ENCODE peak calls at places on chromosomes 7 and 10, in ten cellular contexts. One of them, this sample, is unnamed.

GRCh38 chr10:121781101-121781500 is 146.7 kb downstream of the ATE1 start:
- DNase-seq in activated CD8-positive, alpha-beta memory T cell treated with anti-CD3 and anti-CD28 coated beads for 4 hours: no peak
- DNase-seq in NCI-H1092: no peak
- DNase-seq in naive B cell: no peak
- DNase-seq in neuronal stem cell: no peak
- DNase-seq in stimulated activated CD8-positive, alpha-beta memory T cell treated with anti-CD3 and anti-CD28 coated beads, Interleukin-12 subunit alpha, Interleukin-12 subunit beta, amount 100 ng/mL, for 1 hour: no peak
- DNase-seq in RPMI7951: no peak
- DNase-seq in ELR: no peak
- DNase-seq in suprapubic skin: no peak
- DNase-seq in AG08395: no peak
- DNase-seq in this sample: no peak

GRCh38 chr10:115092555-115093285 is 445 bp upstream of the ATRNL1 start:
- DNase-seq in suprapubic skin: peak; percentile 59
- DNase-seq in AG08395: no peak
- DNase-seq in activated CD8-positive, alpha-beta memory T cell treated with anti-CD3 and anti-CD28 coated beads for 4 hours: no peak
- DNase-seq in ELR: peak; percentile 39
- DNase-seq in naive B cell: peak; percentile 35
- DNase-seq in neuronal stem cell: peak; percentile 63
- DNase-seq in RPMI7951: peak; percentile 15
- DNase-seq in NCI-H1092: peak; percentile 44
- DNase-seq in stimulated activated CD8-positive, alpha-beta memory T cell treated with anti-CD3 and anti-CD28 coated beads, Interleukin-12 subunit alpha, Interleukin-12 subunit beta, amount 100 ng/mL, for 1 hour: no peak
- DNase-seq in this sample: peak; percentile 31

GRCh38 chr7:143380264-143380645 is 890 bp upstream of the ZYX start:
- DNase-seq in neuronal stem cell: peak; percentile 89
- DNase-seq in AG08395: peak; percentile 86
- DNase-seq in RPMI7951: peak; percentile 80
- DNase-seq in ELR: peak; percentile 78
- DNase-seq in naive B cell: peak; percentile 78
- DNase-seq in stimulated activated CD8-positive, alpha-beta memory T cell treated with anti-CD3 and anti-CD28 coated beads, Interleukin-12 subunit alpha, Interleukin-12 subunit beta, amount 100 ng/mL, for 1 hour: peak; percentile 80
- DNase-seq in activated CD8-positive, alpha-beta memory T cell treated with anti-CD3 and anti-CD28 coated beads for 4 hours: peak; percentile 73
- DNase-seq in suprapubic skin: peak; percentile 92
- DNase-seq in NCI-H1092: peak; percentile 59
- DNase-seq in this sample: peak; percentile 83

GRCh38 chr7:30168800-30169584 is 34.2 kb downstream of the MTURN start:
- DNase-seq in activated CD8-positive, alpha-beta memory T cell treated with anti-CD3 and anti-CD28 coated beads for 4 hours: no peak
- DNase-seq in NCI-H1092: no peak
- DNase-seq in naive B cell: no peak
- DNase-seq in suprapubic skin: no peak
- DNase-seq in AG08395: peak; percentile 93
- DNase-seq in ELR: peak; percentile 96
- DNase-seq in RPMI7951: peak; percentile 98
- DNase-seq in neuronal stem cell: no peak
- DNase-seq in stimulated activated CD8-positive, alpha-beta memory T cell treated with anti-CD3 and anti-CD28 coated beads, Interleukin-12 subunit alpha, Interleukin-12 subunit beta, amount 100 ng/mL, for 1 hour: no peak
- DNase-seq in this sample: peak; percentile 93

GRCh38 chr7:50149364-50149763 is 56.3 kb upstream of the ZPBP start:
- DNase-seq in activated CD8-positive, alpha-beta memory T cell treated with anti-CD3 and anti-CD28 coated beads for 4 hours: no peak
- DNase-seq in neuronal stem cell: no peak
- DNase-seq in suprapubic skin: no peak
- DNase-seq in NCI-H1092: no peak
- DNase-seq in AG08395: no peak
- DNase-seq in ELR: no peak
- DNase-seq in stimulated activated CD8-positive, alpha-beta memory T cell treated with anti-CD3 and anti-CD28 coated beads, Interleukin-12 subunit alpha, Interleukin-12 subunit beta, amount 100 ng/mL, for 1 hour: no peak
- DNase-seq in RPMI7951: no peak
- DNase-seq in naive B cell: no peak
- DNase-seq in this sample: no peak

GRCh38 chr7:43716598-43716997 is 12.7 kb downstream of the COA1 start:
- DNase-seq in suprapubic skin: no peak
- DNase-seq in AG08395: no peak
- DNase-seq in naive B cell: no peak
- DNase-seq in neuronal stem cell: no peak
- DNase-seq in RPMI7951: no peak
- DNase-seq in ELR: no peak
- DNase-seq in stimulated activated CD8-positive, alpha-beta memory T cell treated with anti-CD3 and anti-CD28 coated beads, Interleukin-12 subunit alpha, Interleukin-12 subunit beta, amount 100 ng/mL, for 1 hour: no peak
- DNase-seq in NCI-H1092: no peak
- DNase-seq in activated CD8-positive, alpha-beta memory T cell treated with anti-CD3 and anti-CD28 coated beads for 4 hours: no peak
- DNase-seq in this sample: no peak

GRCh38 chr7:103866919-103867318 is 122.5 kb downstream of the RELN start:
- DNase-seq in ELR: no peak
- DNase-seq in naive B cell: no peak
- DNase-seq in NCI-H1092: peak; percentile 79
- DNase-seq in activated CD8-positive, alpha-beta memory T cell treated with anti-CD3 and anti-CD28 coated beads for 4 hours: no peak
- DNase-seq in suprapubic skin: no peak
- DNase-seq in stimulated activated CD8-positive, alpha-beta memory T cell treated with anti-CD3 and anti-CD28 coated beads, Interleukin-12 subunit alpha, Interleukin-12 subunit beta, amount 100 ng/mL, for 1 hour: no peak
- DNase-seq in neuronal stem cell: no peak
- DNase-seq in RPMI7951: no peak
- DNase-seq in AG08395: no peak
- DNase-seq in this sample: no peak

GRCh38 chr10:29501692-29502091 is 133.1 kb downstream of the SVIL start:
- DNase-seq in ELR: peak; percentile 96
- DNase-seq in neuronal stem cell: no peak
- DNase-seq in RPMI7951: peak; percentile 97
- DNase-seq in stimulated activated CD8-positive, alpha-beta memory T cell treated with anti-CD3 and anti-CD28 coated beads, Interleukin-12 subunit alpha, Interleukin-12 subunit beta, amount 100 ng/mL, for 1 hour: no peak
- DNase-seq in suprapubic skin: no peak
- DNase-seq in AG08395: peak; percentile 93
- DNase-seq in NCI-H1092: no peak
- DNase-seq in activated CD8-positive, alpha-beta memory T cell treated with anti-CD3 and anti-CD28 coated beads for 4 hours: no peak
- DNase-seq in naive B cell: no peak
- DNase-seq in this sample: peak; percentile 48

GRCh38 chr7:90693939-90694338 is 97.8 kb downstream of the CDK14 start:
- DNase-seq in naive B cell: no peak
- DNase-seq in NCI-H1092: no peak
- DNase-seq in neuronal stem cell: no peak
- DNase-seq in ELR: no peak
- DNase-seq in suprapubic skin: no peak
- DNase-seq in RPMI7951: no peak
- DNase-seq in AG08395: no peak
- DNase-seq in stimulated activated CD8-positive, alpha-beta memory T cell treated with anti-CD3 and anti-CD28 coated beads, Interleukin-12 subunit alpha, Interleukin-12 subunit beta, amount 100 ng/mL, for 1 hour: no peak
- DNase-seq in activated CD8-positive, alpha-beta memory T cell treated with anti-CD3 and anti-CD28 coated beads for 4 hours: no peak
- DNase-seq in this sample: no peak

GRCh38 chr7:44727346-44728262 is 21.0 kb upstream of the ZMIZ2 start:
- DNase-seq in naive B cell: no peak
- DNase-seq in AG08395: peak; percentile 61
- DNase-seq in neuronal stem cell: no peak
- DNase-seq in stimulated activated CD8-positive, alpha-beta memory T cell treated with anti-CD3 and anti-CD28 coated beads, Interleukin-12 subunit alpha, Interleukin-12 subunit beta, amount 100 ng/mL, for 1 hour: no peak
- DNase-seq in ELR: peak; percentile 85
- DNase-seq in RPMI7951: peak; percentile 81
- DNase-seq in suprapubic skin: no peak
- DNase-seq in NCI-H1092: no peak
- DNase-seq in activated CD8-positive, alpha-beta memory T cell treated with anti-CD3 and anti-CD28 coated beads for 4 hours: no peak
- DNase-seq in this sample: peak; percentile 74

GRCh38 chr10:46525177-46525823 is 31.2 kb downstream of the GPRIN2 start:
- DNase-seq in RPMI7951: peak; percentile 96
- DNase-seq in activated CD8-positive, alpha-beta memory T cell treated with anti-CD3 and anti-CD28 coated beads for 4 hours: no peak
- DNase-seq in ELR: peak; percentile 96
- DNase-seq in stimulated activated CD8-positive, alpha-beta memory T cell treated with anti-CD3 and anti-CD28 coated beads, Interleukin-12 subunit alpha, Interleukin-12 subunit beta, amount 100 ng/mL, for 1 hour: no peak
- DNase-seq in NCI-H1092: no peak
- DNase-seq in neuronal stem cell: no peak
- DNase-seq in AG08395: peak; percentile 76
- DNase-seq in naive B cell: no peak
- DNase-seq in suprapubic skin: peak; percentile 26
- DNase-seq in this sample: peak; percentile 95

GRCh38 chr7:67716729-67717128 is 720.1 kb downstream of the TYW1 start:
- DNase-seq in naive B cell: no peak
- DNase-seq in suprapubic skin: no peak
- DNase-seq in neuronal stem cell: no peak
- DNase-seq in RPMI7951: peak; percentile 57
- DNase-seq in AG08395: no peak
- DNase-seq in stimulated activated CD8-positive, alpha-beta memory T cell treated with anti-CD3 and anti-CD28 coated beads, Interleukin-12 subunit alpha, Interleukin-12 subunit beta, amount 100 ng/mL, for 1 hour: no peak
- DNase-seq in ELR: no peak
- DNase-seq in NCI-H1092: no peak
- DNase-seq in activated CD8-positive, alpha-beta memory T cell treated with anti-CD3 and anti-CD28 coated beads for 4 hours: no peak
- DNase-seq in this sample: peak; percentile 50

GRCh38 chr10:51527806-51528205 is 171.6 kb downstream of the CSTF2T start:
- DNase-seq in AG08395: no peak
- DNase-seq in naive B cell: no peak
- DNase-seq in suprapubic skin: no peak
- DNase-seq in neuronal stem cell: no peak
- DNase-seq in ELR: no peak
- DNase-seq in NCI-H1092: no peak
- DNase-seq in RPMI7951: no peak
- DNase-seq in activated CD8-positive, alpha-beta memory T cell treated with anti-CD3 and anti-CD28 coated beads for 4 hours: no peak
- DNase-seq in stimulated activated CD8-positive, alpha-beta memory T cell treated with anti-CD3 and anti-CD28 coated beads, Interleukin-12 subunit alpha, Interleukin-12 subunit beta, amount 100 ng/mL, for 1 hour: no peak
- DNase-seq in this sample: no peak

GRCh38 chr10:88725798-88726197 is 19.7 kb downstream of the LIPK start:
- DNase-seq in suprapubic skin: no peak
- DNase-seq in AG08395: no peak
- DNase-seq in neuronal stem cell: no peak
- DNase-seq in stimulated activated CD8-positive, alpha-beta memory T cell treated with anti-CD3 and anti-CD28 coated beads, Interleukin-12 subunit alpha, Interleukin-12 subunit beta, amount 100 ng/mL, for 1 hour: no peak
- DNase-seq in activated CD8-positive, alpha-beta memory T cell treated with anti-CD3 and anti-CD28 coated beads for 4 hours: no peak
- DNase-seq in NCI-H1092: no peak
- DNase-seq in naive B cell: no peak
- DNase-seq in ELR: no peak
- DNase-seq in RPMI7951: no peak
- DNase-seq in this sample: no peak

GRCh38 chr10:122490268-122490667 is 28.9 kb downstream of the HTRA1 start:
- DNase-seq in NCI-H1092: no peak
- DNase-seq in ELR: no peak
- DNase-seq in neuronal stem cell: no peak
- DNase-seq in activated CD8-positive, alpha-beta memory T cell treated with anti-CD3 and anti-CD28 coated beads for 4 hours: no peak
- DNase-seq in suprapubic skin: no peak
- DNase-seq in AG08395: peak; percentile 45
- DNase-seq in RPMI7951: no peak
- DNase-seq in naive B cell: no peak
- DNase-seq in stimulated activated CD8-positive, alpha-beta memory T cell treated with anti-CD3 and anti-CD28 coated beads, Interleukin-12 subunit alpha, Interleukin-12 subunit beta, amount 100 ng/mL, for 1 hour: no peak
- DNase-seq in this sample: no peak

GRCh38 chr7:82443801-82444219 is 233 bp upstream of the CACNA2D1 start:
- DNase-seq in neuronal stem cell: peak; percentile 59
- DNase-seq in AG08395: peak; percentile 88
- DNase-seq in naive B cell: no peak
- DNase-seq in RPMI7951: peak; percentile 76
- DNase-seq in activated CD8-positive, alpha-beta memory T cell treated with anti-CD3 and anti-CD28 coated beads for 4 hours: no peak
- DNase-seq in ELR: peak; percentile 84
- DNase-seq in stimulated activated CD8-positive, alpha-beta memory T cell treated with anti-CD3 and anti-CD28 coated beads, Interleukin-12 subunit alpha, Interleukin-12 subunit beta, amount 100 ng/mL, for 1 hour: no peak
- DNase-seq in suprapubic skin: peak; percentile 79
- DNase-seq in NCI-H1092: peak; percentile 86
- DNase-seq in this sample: peak; percentile 92

GRCh38 chr10:88070080-88070880 is 206.9 kb downstream of the PTEN start:
- DNase-seq in suprapubic skin: no peak
- DNase-seq in naive B cell: no peak
- DNase-seq in NCI-H1092: no peak
- DNase-seq in AG08395: no peak
- DNase-seq in neuronal stem cell: no peak
- DNase-seq in activated CD8-positive, alpha-beta memory T cell treated with anti-CD3 and anti-CD28 coated beads for 4 hours: no peak
- DNase-seq in ELR: peak; percentile 28
- DNase-seq in RPMI7951: peak; percentile 66
- DNase-seq in stimulated activated CD8-positive, alpha-beta memory T cell treated with anti-CD3 and anti-CD28 coated beads, Interleukin-12 subunit alpha, Interleukin-12 subunit beta, amount 100 ng/mL, for 1 hour: no peak
- DNase-seq in this sample: no peak

GRCh38 chr10:10489086-10489485 is 528.6 kb upstream of the CELF2 start:
- DNase-seq in stimulated activated CD8-positive, alpha-beta memory T cell treated with anti-CD3 and anti-CD28 coated beads, Interleukin-12 subunit alpha, Interleukin-12 subunit beta, amount 100 ng/mL, for 1 hour: no peak
- DNase-seq in NCI-H1092: no peak
- DNase-seq in naive B cell: no peak
- DNase-seq in ELR: no peak
- DNase-seq in neuronal stem cell: no peak
- DNase-seq in RPMI7951: no peak
- DNase-seq in suprapubic skin: no peak
- DNase-seq in activated CD8-positive, alpha-beta memory T cell treated with anti-CD3 and anti-CD28 coated beads for 4 hours: no peak
- DNase-seq in AG08395: no peak
- DNase-seq in this sample: no peak

GRCh38 chr10:99966306-99966705 is 43.4 kb downstream of the DNMBP start:
- DNase-seq in activated CD8-positive, alpha-beta memory T cell treated with anti-CD3 and anti-CD28 coated beads for 4 hours: no peak
- DNase-seq in AG08395: peak; percentile 78
- DNase-seq in naive B cell: no peak
- DNase-seq in suprapubic skin: no peak
- DNase-seq in NCI-H1092: no peak
- DNase-seq in neuronal stem cell: no peak
- DNase-seq in RPMI7951: peak; percentile 98
- DNase-seq in ELR: peak; percentile 100
- DNase-seq in stimulated activated CD8-positive, alpha-beta memory T cell treated with anti-CD3 and anti-CD28 coated beads, Interleukin-12 subunit alpha, Interleukin-12 subunit beta, amount 100 ng/mL, for 1 hour: no peak
- DNase-seq in this sample: peak; percentile 78

GRCh38 chr7:135768990-135769389 is 20.4 kb upstream of the FAM180A start:
- DNase-seq in NCI-H1092: no peak
- DNase-seq in suprapubic skin: no peak
- DNase-seq in activated CD8-positive, alpha-beta memory T cell treated with anti-CD3 and anti-CD28 coated beads for 4 hours: no peak
- DNase-seq in naive B cell: no peak
- DNase-seq in stimulated activated CD8-positive, alpha-beta memory T cell treated with anti-CD3 and anti-CD28 coated beads, Interleukin-12 subunit alpha, Interleukin-12 subunit beta, amount 100 ng/mL, for 1 hour: no peak
- DNase-seq in ELR: no peak
- DNase-seq in AG08395: no peak
- DNase-seq in neuronal stem cell: no peak
- DNase-seq in RPMI7951: no peak
- DNase-seq in this sample: no peak

GRCh38 chr10:88088441-88089340 is 225.3 kb downstream of the PTEN start:
- DNase-seq in activated CD8-positive, alpha-beta memory T cell treated with anti-CD3 and anti-CD28 coated beads for 4 hours: no peak
- DNase-seq in RPMI7951: peak; percentile 23
- DNase-seq in suprapubic skin: no peak
- DNase-seq in naive B cell: no peak
- DNase-seq in stimulated activated CD8-positive, alpha-beta memory T cell treated with anti-CD3 and anti-CD28 coated beads, Interleukin-12 subunit alpha, Interleukin-12 subunit beta, amount 100 ng/mL, for 1 hour: no peak
- DNase-seq in ELR: no peak
- DNase-seq in neuronal stem cell: no peak
- DNase-seq in NCI-H1092: no peak
- DNase-seq in AG08395: no peak
- DNase-seq in this sample: no peak

GRCh38 chr10:121709674-121710073 is 111.4 kb upstream of the FGFR2 start:
- DNase-seq in NCI-H1092: no peak
- DNase-seq in naive B cell: no peak
- DNase-seq in activated CD8-positive, alpha-beta memory T cell treated with anti-CD3 and anti-CD28 coated beads for 4 hours: no peak
- DNase-seq in ELR: no peak
- DNase-seq in suprapubic skin: no peak
- DNase-seq in RPMI7951: peak; percentile 49
- DNase-seq in neuronal stem cell: no peak
- DNase-seq in AG08395: no peak
- DNase-seq in stimulated activated CD8-positive, alpha-beta memory T cell treated with anti-CD3 and anti-CD28 coated beads, Interleukin-12 subunit alpha, Interleukin-12 subunit beta, amount 100 ng/mL, for 1 hour: no peak
- DNase-seq in this sample: no peak

GRCh38 chr10:6356280-6356793 is 153.6 kb downstream of the PFKFB3 start:
- DNase-seq in naive B cell: no peak
- DNase-seq in AG08395: no peak
- DNase-seq in RPMI7951: no peak
- DNase-seq in ELR: no peak
- DNase-seq in neuronal stem cell: no peak
- DNase-seq in activated CD8-positive, alpha-beta memory T cell treated with anti-CD3 and anti-CD28 coated beads for 4 hours: no peak
- DNase-seq in suprapubic skin: no peak
- DNase-seq in NCI-H1092: no peak
- DNase-seq in stimulated activated CD8-positive, alpha-beta memory T cell treated with anti-CD3 and anti-CD28 coated beads, Interleukin-12 subunit alpha, Interleukin-12 subunit beta, amount 100 ng/mL, for 1 hour: no peak
- DNase-seq in this sample: no peak

GRCh38 chr7:104945599-104945956 is 68.4 kb upstream of the KMT2E start:
- DNase-seq in activated CD8-positive, alpha-beta memory T cell treated with anti-CD3 and anti-CD28 coated beads for 4 hours: no peak
- DNase-seq in suprapubic skin: no peak
- DNase-seq in NCI-H1092: no peak
- DNase-seq in stimulated activated CD8-positive, alpha-beta memory T cell treated with anti-CD3 and anti-CD28 coated beads, Interleukin-12 subunit alpha, Interleukin-12 subunit beta, amount 100 ng/mL, for 1 hour: no peak
- DNase-seq in neuronal stem cell: no peak
- DNase-seq in RPMI7951: no peak
- DNase-seq in AG08395: no peak
- DNase-seq in naive B cell: no peak
- DNase-seq in ELR: no peak
- DNase-seq in this sample: no peak

GRCh38 chr7:115585015-115585655 is 445.4 kb downstream of the TFEC start:
- DNase-seq in neuronal stem cell: no peak
- DNase-seq in naive B cell: no peak
- DNase-seq in suprapubic skin: no peak
- DNase-seq in activated CD8-positive, alpha-beta memory T cell treated with anti-CD3 and anti-CD28 coated beads for 4 hours: no peak
- DNase-seq in NCI-H1092: no peak
- DNase-seq in stimulated activated CD8-positive, alpha-beta memory T cell treated with anti-CD3 and anti-CD28 coated beads, Interleukin-12 subunit alpha, Interleukin-12 subunit beta, amount 100 ng/mL, for 1 hour: no peak
- DNase-seq in AG08395: no peak
- DNase-seq in RPMI7951: no peak
- DNase-seq in ELR: peak; percentile 8
- DNase-seq in this sample: peak; percentile 10

GRCh38 chr10:80471009-80471408 is 16.9 kb downstream of the TSPAN14 start:
- DNase-seq in naive B cell: no peak
- DNase-seq in RPMI7951: no peak
- DNase-seq in NCI-H1092: no peak
- DNase-seq in ELR: no peak
- DNase-seq in neuronal stem cell: no peak
- DNase-seq in stimulated activated CD8-positive, alpha-beta memory T cell treated with anti-CD3 and anti-CD28 coated beads, Interleukin-12 subunit alpha, Interleukin-12 subunit beta, amount 100 ng/mL, for 1 hour: no peak
- DNase-seq in suprapubic skin: no peak
- DNase-seq in AG08395: no peak
- DNase-seq in activated CD8-positive, alpha-beta memory T cell treated with anti-CD3 and anti-CD28 coated beads for 4 hours: no peak
- DNase-seq in this sample: no peak

GRCh38 chr7:158957921-158958471 is 101.6 kb downstream of the DYNC2I1 start:
- DNase-seq in NCI-H1092: peak; percentile 49
- DNase-seq in RPMI7951: no peak
- DNase-seq in naive B cell: peak; percentile 12
- DNase-seq in neuronal stem cell: no peak
- DNase-seq in suprapubic skin: peak; percentile 85
- DNase-seq in activated CD8-positive, alpha-beta memory T cell treated with anti-CD3 and anti-CD28 coated beads for 4 hours: no peak
- DNase-seq in AG08395: no peak
- DNase-seq in stimulated activated CD8-positive, alpha-beta memory T cell treated with anti-CD3 and anti-CD28 coated beads, Interleukin-12 subunit alpha, Interleukin-12 subunit beta, amount 100 ng/mL, for 1 hour: no peak
- DNase-seq in ELR: no peak
- DNase-seq in this sample: no peak

GRCh38 chr7:39416866-39417265 is 149.3 kb upstream of the YAE1 start:
- DNase-seq in ELR: no peak
- DNase-seq in neuronal stem cell: no peak
- DNase-seq in AG08395: no peak
- DNase-seq in naive B cell: no peak
- DNase-seq in stimulated activated CD8-positive, alpha-beta memory T cell treated with anti-CD3 and anti-CD28 coated beads, Interleukin-12 subunit alpha, Interleukin-12 subunit beta, amount 100 ng/mL, for 1 hour: no peak
- DNase-seq in suprapubic skin: no peak
- DNase-seq in NCI-H1092: no peak
- DNase-seq in RPMI7951: no peak
- DNase-seq in activated CD8-positive, alpha-beta memory T cell treated with anti-CD3 and anti-CD28 coated beads for 4 hours: no peak
- DNase-seq in this sample: no peak